ENCODE peak calls at places on chromosomes 7 and 10, in seven cellular contexts. Z is natural killer cell; F is heart left ventricle; E is RWPE2; I is activated CD4-positive, alpha-beta T cell treated with anti-CD3 and anti-CD28 coated beads for 36 hours; D is naive thymus-derived CD8-positive, alpha-beta T cell; G is left lobe of liver. N is an unnamed sample.

GRCh38 chr7:47264021-47264651 is 317.8 kb downstream of the TNS3 start:
- ATAC-seq in F (no peak), Z (no peak), D (no peak), G (no peak), I (no peak), E (no peak), N (no peak)

GRCh38 chr7:41538810-41539724 is 163.8 kb downstream of the INHBA start:
- ATAC-seq in E (no peak), I (no peak), Z (no peak), F (no peak), G (peak; percentile 76), D (no peak), N (no peak)

GRCh38 chr7:999921-1000593 is 17.1 kb downstream of the CYP2W1 start:
- ATAC-seq in D (no peak), Z (no peak), F (no peak), I (no peak), E (no peak), G (no peak), N (no peak)

GRCh38 chr7:726854-727103 is 280 bp downstream of the DNAAF5 start:
- ATAC-seq in F (no peak), G (peak; percentile 43), Z (peak; percentile 45), D (peak; percentile 57), E (no peak), I (peak; percentile 28), N (peak; percentile 12)

GRCh38 chr10:71790749-71791440 is 17.6 kb upstream of the VSIR start:
- ATAC-seq in E (no peak), Z (no peak), G (no peak), I (peak; percentile 88), F (no peak), D (no peak), N (peak; percentile 11)

GRCh38 chr7:48144291-48144768 is 26.9 kb upstream of the ABCA13 start:
- ATAC-seq in I (no peak), F (no peak), E (no peak), G (peak; percentile 68), Z (no peak), D (no peak), N (no peak)

GRCh38 chr10:85508159-85508558 is 858.4 kb downstream of the GRID1 start:
- ATAC-seq in F (no peak), D (no peak), Z (no peak), I (no peak), G (no peak), E (no peak), N (no peak)

GRCh38 chr7:105060394-105060793 is 46.4 kb downstream of the KMT2E start:
- ATAC-seq in E (no peak), F (peak; percentile 46), D (peak; percentile 26), Z (peak; percentile 13), I (no peak), G (no peak), N (no peak)

GRCh38 chr7:75842836-75843446 is 29.3 kb upstream of the CCL24 start:
- ATAC-seq in I (peak; percentile 95), G (peak; percentile 36), Z (no peak), F (peak; percentile 48), D (no peak), E (peak; percentile 94), N (peak; percentile 93)

GRCh38 chr10:52679117-52679516 is 93.5 kb downstream of the MBL2 start:
- ATAC-seq in I (no peak), G (no peak), F (no peak), Z (peak; percentile 58), E (no peak), D (no peak), N (no peak)

GRCh38 chr10:7561216-7561893 is 105.4 kb downstream of the ITIH5 start:
- ATAC-seq in G (peak; percentile 96), F (peak; percentile 93), E (no peak), I (no peak), D (no peak), Z (no peak), N (no peak)

GRCh38 chr7:132226626-132227290 is 349.5 kb downstream of the PLXNA4 start:
- ATAC-seq in E (no peak), G (no peak), D (no peak), Z (no peak), I (no peak), F (no peak), N (no peak)

GRCh38 chr10:13984647-13985155 is 346.0 kb downstream of the FRMD4A start:
- ATAC-seq in I (peak; percentile 81), D (no peak), F (no peak), E (peak; percentile 92), Z (no peak), G (no peak), N (peak; percentile 69)

GRCh38 chr7:100418930-100419659 is 9.4 kb downstream of the ZCWPW1 start:
- ATAC-seq in Z (no peak), E (no peak), G (no peak), I (no peak), F (no peak), D (no peak), N (no peak)